ENCODE peak calls at places on chromosomes 16 and 17, in four cellular contexts. One of them, this sample, is unnamed.

GRCh38 chr17:17826942-17827785 is 9.6 kb downstream of the SREBF1 start:
- DNase-seq in body of pancreas: no peak
- DNase-seq in adrenal gland: no peak
- DNase-seq in heart right ventricle: no peak
- DNase-seq in this sample: no peak

GRCh38 chr17:704111-704864 is 10.4 kb downstream of the VPS53 start:
- DNase-seq in body of pancreas: no peak
- DNase-seq in adrenal gland: no peak
- DNase-seq in heart right ventricle: no peak
- DNase-seq in this sample: no peak

GRCh38 chr16:68147438-68147837 is 62.3 kb downstream of the NFATC3 start:
- DNase-seq in body of pancreas: no peak
- DNase-seq in adrenal gland: no peak
- DNase-seq in heart right ventricle: no peak
- DNase-seq in this sample: no peak

GRCh38 chr16:17024514-17024913 is 446.2 kb downstream of the XYLT1 start:
- DNase-seq in body of pancreas: no peak
- DNase-seq in adrenal gland: no peak
- DNase-seq in heart right ventricle: no peak
- DNase-seq in this sample: no peak

GRCh38 chr17:59641799-59642484 is 22.2 kb downstream of the CLTC start:
- DNase-seq in body of pancreas: no peak
- DNase-seq in adrenal gland: no peak
- DNase-seq in heart right ventricle: no peak
- DNase-seq in this sample: no peak

GRCh38 chr17:27384261-27384701 is 72.0 kb upstream of the KSR1 start:
- DNase-seq in body of pancreas: peak
- DNase-seq in adrenal gland: peak
- DNase-seq in heart right ventricle: peak
- DNase-seq in this sample: no peak

GRCh38 chr16:51401673-51402072 is 250.6 kb upstream of the SALL1 start:
- DNase-seq in body of pancreas: no peak
- DNase-seq in adrenal gland: no peak
- DNase-seq in heart right ventricle: no peak
- DNase-seq in this sample: no peak

GRCh38 chr17:3695723-3696411 is at the start of gene P2RX5:
- DNase-seq in body of pancreas: no peak
- DNase-seq in adrenal gland: no peak
- DNase-seq in heart right ventricle: no peak
- DNase-seq in this sample: no peak

GRCh38 chr16:6643083-6643686 is 689.5 kb upstream of the RBFOX1 start:
- DNase-seq in body of pancreas: peak
- DNase-seq in adrenal gland: peak
- DNase-seq in heart right ventricle: no peak
- DNase-seq in this sample: peak

GRCh38 chr17:19016297-19016696 is 11.7 kb upstream of the FAM83G start:
- DNase-seq in body of pancreas: no peak
- DNase-seq in adrenal gland: no peak
- DNase-seq in heart right ventricle: no peak
- DNase-seq in this sample: no peak

GRCh38 chr16:73032548-73033270 is 15.2 kb downstream of the ZFHX3 start:
- DNase-seq in body of pancreas: no peak
- DNase-seq in adrenal gland: no peak
- DNase-seq in heart right ventricle: no peak
- DNase-seq in this sample: no peak

GRCh38 chr16:89357460-89357859 is 132.9 kb downstream of the ANKRD11 start:
- DNase-seq in body of pancreas: no peak
- DNase-seq in adrenal gland: peak
- DNase-seq in heart right ventricle: no peak
- DNase-seq in this sample: no peak

GRCh38 chr17:76816590-76817135 is 51.5 kb upstream of the MGAT5B start:
- DNase-seq in body of pancreas: peak
- DNase-seq in adrenal gland: no peak
- DNase-seq in heart right ventricle: no peak
- DNase-seq in this sample: no peak

GRCh38 chr16:66273644-66274334 is 92.7 kb upstream of the CDH5 start:
- DNase-seq in body of pancreas: no peak
- DNase-seq in adrenal gland: no peak
- DNase-seq in heart right ventricle: no peak
- DNase-seq in this sample: no peak

GRCh38 chr17:82204831-82205719 is 7.6 kb downstream of the CCDC57 start:
- DNase-seq in body of pancreas: no peak
- DNase-seq in adrenal gland: no peak
- DNase-seq in heart right ventricle: no peak
- DNase-seq in this sample: no peak

GRCh38 chr16:66512589-66513404 is 37.1 kb downstream of the TK2 start:
- DNase-seq in body of pancreas: no peak
- DNase-seq in adrenal gland: no peak
- DNase-seq in heart right ventricle: no peak
- DNase-seq in this sample: no peak

GRCh38 chr16:84861671-84862070 is 41.9 kb downstream of the CRISPLD2 start:
- DNase-seq in body of pancreas: no peak
- DNase-seq in adrenal gland: no peak
- DNase-seq in heart right ventricle: no peak
- DNase-seq in this sample: no peak

GRCh38 chr16:87501117-87501516 is 8.3 kb upstream of the ZCCHC14 start:
- DNase-seq in body of pancreas: no peak
- DNase-seq in adrenal gland: no peak
- DNase-seq in heart right ventricle: no peak
- DNase-seq in this sample: no peak

GRCh38 chr16:46830417-46830901 is 521 bp downstream of the C16orf87 start:
- DNase-seq in body of pancreas: peak
- DNase-seq in adrenal gland: peak
- DNase-seq in heart right ventricle: peak
- DNase-seq in this sample: no peak

GRCh38 chr17:73821665-73822064 is 177.4 kb upstream of the SDK2 start:
- DNase-seq in body of pancreas: no peak
- DNase-seq in adrenal gland: no peak
- DNase-seq in heart right ventricle: no peak
- DNase-seq in this sample: no peak

GRCh38 chr16:8936421-8936820 is 27.3 kb downstream of the USP7 start:
- DNase-seq in body of pancreas: peak
- DNase-seq in adrenal gland: no peak
- DNase-seq in heart right ventricle: no peak
- DNase-seq in this sample: no peak

GRCh38 chr16:14109077-14109775 is 38.1 kb downstream of the MRTFB start:
- DNase-seq in body of pancreas: no peak
- DNase-seq in adrenal gland: no peak
- DNase-seq in heart right ventricle: no peak
- DNase-seq in this sample: no peak

GRCh38 chr16:87372305-87372704 is 11.3 kb downstream of the FBXO31 start:
- DNase-seq in body of pancreas: no peak
- DNase-seq in adrenal gland: no peak
- DNase-seq in heart right ventricle: no peak
- DNase-seq in this sample: no peak

GRCh38 chr16:86663691-86664517 is 85.6 kb downstream of the FOXL1 start:
- DNase-seq in body of pancreas: no peak
- DNase-seq in adrenal gland: no peak
- DNase-seq in heart right ventricle: no peak
- DNase-seq in this sample: no peak

GRCh38 chr16:85387171-85387507 is 226.0 kb upstream of the GSE1 start:
- DNase-seq in body of pancreas: no peak
- DNase-seq in adrenal gland: peak
- DNase-seq in heart right ventricle: peak
- DNase-seq in this sample: no peak

GRCh38 chr17:61149862-61150362 is 249.7 kb upstream of the TBX2 start:
- DNase-seq in body of pancreas: no peak
- DNase-seq in adrenal gland: no peak
- DNase-seq in heart right ventricle: no peak
- DNase-seq in this sample: no peak

GRCh38 chr17:9402590-9403199 is 172.9 kb downstream of the STX8 start:
- DNase-seq in body of pancreas: peak
- DNase-seq in adrenal gland: no peak
- DNase-seq in heart right ventricle: no peak
- DNase-seq in this sample: no peak

GRCh38 chr16:73113326-73113720 is 65.4 kb upstream of the ZFHX3 start:
- DNase-seq in body of pancreas: no peak
- DNase-seq in adrenal gland: no peak
- DNase-seq in heart right ventricle: no peak
- DNase-seq in this sample: no peak

GRCh38 chr16:13168091-13168572 is 266.7 kb downstream of the SHISA9 start:
- DNase-seq in body of pancreas: no peak
- DNase-seq in adrenal gland: no peak
- DNase-seq in heart right ventricle: no peak
- DNase-seq in this sample: no peak

GRCh38 chr17:7825206-7825980 is 8.6 kb upstream of the KDM6B start:
- DNase-seq in body of pancreas: no peak
- DNase-seq in adrenal gland: no peak
- DNase-seq in heart right ventricle: no peak
- DNase-seq in this sample: no peak

GRCh38 chr17:15957206-15957605 is 12.3 kb downstream of the ADORA2B start:
- DNase-seq in body of pancreas: no peak
- DNase-seq in adrenal gland: no peak
- DNase-seq in heart right ventricle: no peak
- DNase-seq in this sample: no peak

GRCh38 chr17:57086069-57086930 is 1.3 kb downstream of the AKAP1 start:
- DNase-seq in body of pancreas: peak
- DNase-seq in adrenal gland: peak
- DNase-seq in heart right ventricle: peak
- DNase-seq in this sample: no peak

GRCh38 chr16:86643661-86644060 is 65.3 kb downstream of the FOXL1 start:
- DNase-seq in body of pancreas: no peak
- DNase-seq in adrenal gland: no peak
- DNase-seq in heart right ventricle: no peak
- DNase-seq in this sample: no peak

GRCh38 chr17:36149296-36149820 is 27.1 kb downstream of the TBC1D3B start:
- DNase-seq in body of pancreas: peak
- DNase-seq in adrenal gland: no peak
- DNase-seq in heart right ventricle: peak
- DNase-seq in this sample: peak

GRCh38 chr16:89330177-89330856 is 112.8 kb downstream of the ZNF778 start:
- DNase-seq in body of pancreas: peak
- DNase-seq in adrenal gland: no peak
- DNase-seq in heart right ventricle: no peak
- DNase-seq in this sample: no peak

GRCh38 chr17:42784811-42785592 is 4.6 kb downstream of the WNK4 start:
- DNase-seq in body of pancreas: no peak
- DNase-seq in adrenal gland: no peak
- DNase-seq in heart right ventricle: no peak
- DNase-seq in this sample: no peak

GRCh38 chr17:77999413-78000173 is 41.1 kb downstream of the TNRC6C start:
- DNase-seq in body of pancreas: no peak
- DNase-seq in adrenal gland: no peak
- DNase-seq in heart right ventricle: no peak
- DNase-seq in this sample: no peak

GRCh38 chr17:78000351-78000750 is 41.8 kb downstream of the TNRC6C start:
- DNase-seq in body of pancreas: no peak
- DNase-seq in adrenal gland: no peak
- DNase-seq in heart right ventricle: no peak
- DNase-seq in this sample: no peak

GRCh38 chr17:78002166-78002565 is 43.7 kb downstream of the TNRC6C start:
- DNase-seq in body of pancreas: no peak
- DNase-seq in adrenal gland: no peak
- DNase-seq in heart right ventricle: no peak
- DNase-seq in this sample: no peak

GRCh38 chr17:78001612-78002011 is 43.1 kb downstream of the TNRC6C start:
- DNase-seq in body of pancreas: no peak
- DNase-seq in adrenal gland: no peak
- DNase-seq in heart right ventricle: no peak
- DNase-seq in this sample: no peak

GRCh38 chr17:78001182-78001581 is 42.7 kb downstream of the TNRC6C start:
- DNase-seq in body of pancreas: no peak
- DNase-seq in adrenal gland: no peak
- DNase-seq in heart right ventricle: no peak
- DNase-seq in this sample: no peak
- H3K27ac ChIP-seq in body of pancreas: no peak
- H3K27ac ChIP-seq in adrenal gland: no peak
- H3K27ac ChIP-seq in heart right ventricle: no peak
- H3K27ac ChIP-seq in this sample: no peak

GRCh38 chr16:77132051-77132618 is 58.9 kb upstream of the MON1B start:
- DNase-seq in body of pancreas: no peak
- DNase-seq in adrenal gland: no peak
- DNase-seq in heart right ventricle: no peak
- DNase-seq in this sample: no peak

GRCh38 chr16:77137045-77137444 is 53.9 kb upstream of the MON1B start:
- DNase-seq in body of pancreas: no peak
- DNase-seq in adrenal gland: no peak
- DNase-seq in heart right ventricle: no peak
- DNase-seq in this sample: no peak

GRCh38 chr16:77133706-77134105 is 57.3 kb upstream of the MON1B start:
- DNase-seq in body of pancreas: no peak
- DNase-seq in adrenal gland: no peak
- DNase-seq in heart right ventricle: no peak
- DNase-seq in this sample: no peak

GRCh38 chr16:77131398-77131797 is 59.6 kb upstream of the MON1B start:
- DNase-seq in body of pancreas: no peak
- DNase-seq in adrenal gland: no peak
- DNase-seq in heart right ventricle: no peak
- DNase-seq in this sample: no peak
- H3K27ac ChIP-seq in body of pancreas: no peak
- H3K27ac ChIP-seq in adrenal gland: no peak
- H3K27ac ChIP-seq in heart right ventricle: no peak
- H3K27ac ChIP-seq in this sample: no peak

GRCh38 chr17:72476134-72476533 is 355.3 kb downstream of the SOX9 start:
- DNase-seq in body of pancreas: no peak
- DNase-seq in adrenal gland: no peak
- DNase-seq in heart right ventricle: no peak
- DNase-seq in this sample: no peak

GRCh38 chr17:72476575-72476986 is 355.8 kb downstream of the SOX9 start:
- DNase-seq in body of pancreas: no peak
- DNase-seq in adrenal gland: no peak
- DNase-seq in heart right ventricle: no peak
- DNase-seq in this sample: no peak

GRCh38 chr17:72479113-72479512 is 358.3 kb downstream of the SOX9 start:
- DNase-seq in body of pancreas: peak
- DNase-seq in adrenal gland: no peak
- DNase-seq in heart right ventricle: no peak
- DNase-seq in this sample: no peak

GRCh38 chr17:72474740-72475477 is 354.1 kb downstream of the SOX9 start:
- DNase-seq in body of pancreas: peak
- DNase-seq in adrenal gland: no peak
- DNase-seq in heart right ventricle: no peak
- DNase-seq in this sample: no peak

GRCh38 chr17:72477529-72477928 is 356.7 kb downstream of the SOX9 start:
- DNase-seq in body of pancreas: peak
- DNase-seq in adrenal gland: no peak
- DNase-seq in heart right ventricle: no peak
- DNase-seq in this sample: no peak
- H3K27ac ChIP-seq in body of pancreas: peak
- H3K27ac ChIP-seq in adrenal gland: no peak
- H3K27ac ChIP-seq in heart right ventricle: no peak
- H3K27ac ChIP-seq in this sample: no peak

GRCh38 chr16:56832768-56833167 is 32.2 kb upstream of the SLC12A3 start:
- DNase-seq in body of pancreas: no peak
- DNase-seq in adrenal gland: no peak
- DNase-seq in heart right ventricle: no peak
- DNase-seq in this sample: no peak

GRCh38 chr16:56835330-56835729 is 29.7 kb upstream of the SLC12A3 start:
- DNase-seq in body of pancreas: no peak
- DNase-seq in adrenal gland: no peak
- DNase-seq in heart right ventricle: no peak
- DNase-seq in this sample: no peak

GRCh38 chr16:56833243-56833970 is 31.6 kb upstream of the SLC12A3 start:
- DNase-seq in body of pancreas: no peak
- DNase-seq in adrenal gland: no peak
- DNase-seq in heart right ventricle: no peak
- DNase-seq in this sample: no peak

GRCh38 chr16:56838622-56839337 is 26.2 kb upstream of the SLC12A3 start:
- DNase-seq in body of pancreas: no peak
- DNase-seq in adrenal gland: no peak
- DNase-seq in heart right ventricle: no peak
- DNase-seq in this sample: no peak

GRCh38 chr16:56836410-56836834 is 28.6 kb upstream of the SLC12A3 start:
- DNase-seq in body of pancreas: no peak
- DNase-seq in adrenal gland: no peak
- DNase-seq in heart right ventricle: no peak
- DNase-seq in this sample: no peak
- H3K27ac ChIP-seq in body of pancreas: no peak
- H3K27ac ChIP-seq in adrenal gland: no peak
- H3K27ac ChIP-seq in heart right ventricle: no peak
- H3K27ac ChIP-seq in this sample: no peak